ENCODE peak calls at places on chromosomes 16 and 17, in five cellular contexts. J is GM23248; P is brain microvascular endothelial cell; W is AG04449; Q is effector memory CD4-positive, alpha-beta T cell. F is an unnamed sample.

GRCh38 chr16:11780988-11781680 is 15.9 kb downstream of the ZC3H7A start:
- DNase-seq in J (no peak), Q (no peak), P (no peak), W (no peak), F (no peak)

GRCh38 chr16:78375055-78375679 is 275.7 kb downstream of the WWOX start:
- DNase-seq in J (no peak), W (no peak), Q (no peak), P (no peak), F (no peak)

GRCh38 chr17:79047923-79048825 is 24.2 kb downstream of the C1QTNF1 start:
- DNase-seq in Q (no peak), J (no peak), P (no peak), W (no peak), F (no peak)

GRCh38 chr16:81466351-81466960 is 21.8 kb downstream of the CMIP start:
- DNase-seq in J (peak), Q (no peak), P (no peak), W (no peak), F (no peak)

GRCh38 chr16:89395150-89396142 is 94.9 kb downstream of the ANKRD11 start:
- DNase-seq in Q (no peak), P (peak), W (peak), J (peak), F (peak)

GRCh38 chr16:4882261-4882632 is 35.0 kb downstream of the UBN1 start:
- DNase-seq in W (no peak), J (peak), P (peak), Q (no peak), F (peak)

GRCh38 chr16:11297492-11298142 is 16.5 kb upstream of the PRM1 start:
- DNase-seq in Q (peak), J (peak), P (peak), W (no peak), F (no peak)

GRCh38 chr17:36899250-36900129 is 37.8 kb upstream of the LHX1 start:
- DNase-seq in Q (no peak), W (no peak), J (peak), P (no peak), F (no peak)

GRCh38 chr16:23682181-23682580 is 3.5 kb downstream of the PLK1 start:
- DNase-seq in W (no peak), P (no peak), Q (no peak), J (peak), F (no peak)

GRCh38 chr17:28842282-28843012 is at the start of gene FAM222B:
- DNase-seq in Q (peak), W (no peak), P (peak), J (peak), F (peak)

GRCh38 chr17:9408381-9408780 is 167.2 kb downstream of the STX8 start:
- DNase-seq in J (peak), W (no peak), Q (no peak), P (peak), F (peak)

GRCh38 chr16:78142784-78143183 is 43.3 kb downstream of the WWOX start:
- DNase-seq in Q (no peak), J (peak), W (no peak), P (no peak), F (no peak)

GRCh38 chr16:57233944-57234706 is 10.9 kb upstream of the ARL2BP start:
- DNase-seq in Q (no peak), W (no peak), J (no peak), P (no peak), F (no peak)

GRCh38 chr17:3914319-3914685 is 2.0 kb downstream of the P2RX1 start:
- DNase-seq in J (no peak), P (no peak), Q (no peak), W (no peak), F (no peak)

DNA sequence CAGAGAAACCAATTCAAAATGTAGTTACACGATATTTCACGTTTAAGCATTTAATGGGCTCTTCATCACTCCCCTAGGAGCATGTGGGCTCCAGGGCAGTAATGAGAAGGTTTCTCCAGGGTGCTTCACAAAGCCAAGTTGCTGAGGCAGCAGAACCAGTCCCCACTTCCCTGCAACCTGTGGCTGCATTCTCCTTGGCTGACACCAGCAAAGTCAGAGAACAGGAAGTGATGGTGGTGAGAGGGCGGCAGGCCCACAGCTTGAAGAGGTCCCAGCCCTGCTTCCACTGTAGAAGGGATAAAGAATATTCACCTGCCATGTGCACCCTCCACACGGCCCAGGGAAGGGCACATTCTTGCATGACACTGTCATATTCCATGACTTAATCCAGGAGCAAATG is 133.2 kb downstream of the CBLN1 start:
- DNase-seq in J (no peak), Q (no peak), P (no peak), W (no peak), F (no peak)
- H3K4me3 ChIP-seq in J (no peak), Q (no peak), P (no peak), W (no peak), F (no peak)

GRCh38 chr17:39199673-39199985 is 454 bp upstream of the RPL19 start:
- DNase-seq in W (no peak), Q (no peak), J (no peak), P (no peak), F (no peak)
- H3K4me3 ChIP-seq in W (peak), Q (peak), J (peak), P (peak), F (peak)

GRCh38 chr17:73623247-73623646 is 21.0 kb downstream of the SDK2 start:
- DNase-seq in J (no peak), W (no peak), Q (no peak), P (no peak), F (no peak)
- H3K4me3 ChIP-seq in J (no peak), W (no peak), Q (no peak), P (no peak), F (no peak)

DNA sequence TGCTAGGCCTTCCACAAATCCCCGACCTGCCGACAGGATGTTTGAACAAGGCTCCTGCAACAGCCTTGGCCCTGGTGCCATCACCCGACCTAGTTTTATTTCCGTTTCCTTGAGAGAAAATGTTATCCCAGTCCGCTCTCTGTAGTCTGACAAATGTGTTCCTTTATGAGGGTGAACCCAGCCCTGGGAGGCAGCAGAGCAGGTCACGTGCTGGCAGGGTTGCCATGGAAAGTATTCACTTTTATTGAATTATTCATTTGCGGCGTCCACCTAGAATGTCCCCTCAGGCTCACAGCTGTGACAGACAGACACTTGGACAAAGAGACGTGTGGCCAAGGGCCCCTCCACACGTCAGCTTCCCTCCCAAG is 90.0 kb downstream of the WSCD1 start:
- DNase-seq in Q (no peak), J (no peak), P (no peak), W (no peak), F (no peak)
- H3K4me3 ChIP-seq in Q (no peak), J (no peak), P (no peak), W (no peak), F (no peak)

GRCh38 chr17:81714412-81715106 is 2.5 kb downstream of the SLC25A10 start:
- DNase-seq in Q (no peak), W (no peak), J (no peak), P (no peak), F (no peak)
- H3K4me3 ChIP-seq in Q (no peak), W (no peak), J (no peak), P (no peak), F (no peak)

GRCh38 chr17:47840742-47841487 is at the start of gene SCRN2:
- DNase-seq in W (no peak), P (peak), Q (peak), J (peak), F (no peak)
- H3K4me3 ChIP-seq in W (peak), P (peak), Q (peak), J (peak), F (peak)